ENCODE peak calls at places on chromosomes 4 and X, in eight cellular contexts. K, G, U, I, T, P, J and B are unnamed samples.
A peak's percentile ranks its signal among the peaks of the same experiment; 100 is the strongest.

GRCh38 chrX:56764153-56764974 is 35.3 kb downstream of the NBDY start:
- DNase-seq in K (no peak), G (no peak), U (peak; percentile 30), I (peak; percentile 47), T (peak; percentile 90), P (peak; percentile 76), J (peak; percentile 54), B (peak; percentile 54)

GRCh38 chrX:154046262-154046771 is 26.6 kb upstream of the IRAK1 start:
- DNase-seq in K (no peak), G (no peak), U (no peak), I (no peak), T (no peak), P (peak; percentile 84), J (no peak), B (peak; percentile 25)

GRCh38 chr4:140635606-140636005 is 66.8 kb upstream of the UCP1 start:
- DNase-seq in K (no peak), G (no peak), U (no peak), I (no peak), T (no peak), P (peak; percentile 3), J (no peak), B (no peak)

GRCh38 chrX:12802741-12803140 is 11.5 kb downstream of the PRPS2 start:
- DNase-seq in K (no peak), G (no peak), U (no peak), I (no peak), T (no peak), P (no peak), J (no peak), B (no peak)

GRCh38 chrX:40996886-40997530 is 88.2 kb upstream of the USP9X start:
- DNase-seq in K (no peak), G (no peak), U (no peak), I (no peak), T (no peak), P (peak; percentile 85), J (peak; percentile 15), B (peak; percentile 17)

GRCh38 chrX:109537324-109537665 is 651 bp downstream of the NXT2 start:
- DNase-seq in K (no peak), G (no peak), U (no peak), I (no peak), T (peak; percentile 34), P (peak; percentile 78), J (no peak), B (no peak)

GRCh38 chrX:18290200-18290599 is 64.3 kb downstream of the SCML2 start:
- DNase-seq in K (no peak), G (no peak), U (no peak), I (no peak), T (no peak), P (peak; percentile 0), J (peak; percentile 6), B (no peak)

GRCh38 chr4:80156410-80156809 is 40.9 kb upstream of the PRDM8 start:
- DNase-seq in K (no peak), G (no peak), U (no peak), I (no peak), T (no peak), P (peak; percentile 34), J (no peak), B (no peak)

GRCh38 chrX:150767045-150767395 is 73.8 kb downstream of the MTMR1 start:
- DNase-seq in K (no peak), G (no peak), U (no peak), I (no peak), T (no peak), P (no peak), J (no peak), B (no peak)

GRCh38 chr4:121125486-121125885 is 38.6 kb downstream of the TNIP3 start:
- DNase-seq in K (no peak), G (no peak), U (no peak), I (no peak), T (no peak), P (no peak), J (no peak), B (no peak)

GRCh38 chr4:156636398-156636797 is 335.2 kb downstream of the PDGFC start:
- DNase-seq in K (no peak), G (no peak), U (no peak), I (no peak), T (peak; percentile 71), P (no peak), J (no peak), B (no peak)

DNA sequence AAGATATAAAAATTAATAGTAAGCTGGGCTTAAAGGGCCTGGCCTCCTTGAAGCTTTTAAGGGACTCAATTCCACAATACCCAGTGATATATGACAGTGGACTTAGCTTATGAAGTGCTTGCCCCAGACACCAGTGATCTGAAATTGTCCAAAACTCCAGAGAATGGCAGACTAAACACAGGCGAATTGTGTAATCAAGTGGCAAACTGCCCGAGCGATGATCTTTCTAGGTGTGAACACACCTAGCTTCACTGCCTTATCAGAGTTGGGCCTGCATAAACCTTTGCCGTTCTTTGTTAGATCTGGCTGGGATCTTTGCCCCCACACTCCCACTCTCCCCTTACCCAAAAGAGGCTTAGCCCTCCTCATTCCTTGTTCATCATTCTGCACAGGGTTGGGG is 62.5 kb upstream of the SH3RF1 start:
- DNase-seq in K (no peak), G (no peak), U (no peak), I (no peak), T (no peak), P (no peak), J (no peak), B (no peak)
- H3K9me3 ChIP-seq in K (peaks cover 3% of the 10 kb centered on the region), G (no peaks in the 10 kb centered on the region), U (no peaks in the 10 kb centered on the region), I (no peaks in the 10 kb centered on the region), T (no peaks in the 10 kb centered on the region), P (no peaks in the 10 kb centered on the region), J (no peaks in the 10 kb centered on the region), B (no peaks in the 10 kb centered on the region)

DNA sequence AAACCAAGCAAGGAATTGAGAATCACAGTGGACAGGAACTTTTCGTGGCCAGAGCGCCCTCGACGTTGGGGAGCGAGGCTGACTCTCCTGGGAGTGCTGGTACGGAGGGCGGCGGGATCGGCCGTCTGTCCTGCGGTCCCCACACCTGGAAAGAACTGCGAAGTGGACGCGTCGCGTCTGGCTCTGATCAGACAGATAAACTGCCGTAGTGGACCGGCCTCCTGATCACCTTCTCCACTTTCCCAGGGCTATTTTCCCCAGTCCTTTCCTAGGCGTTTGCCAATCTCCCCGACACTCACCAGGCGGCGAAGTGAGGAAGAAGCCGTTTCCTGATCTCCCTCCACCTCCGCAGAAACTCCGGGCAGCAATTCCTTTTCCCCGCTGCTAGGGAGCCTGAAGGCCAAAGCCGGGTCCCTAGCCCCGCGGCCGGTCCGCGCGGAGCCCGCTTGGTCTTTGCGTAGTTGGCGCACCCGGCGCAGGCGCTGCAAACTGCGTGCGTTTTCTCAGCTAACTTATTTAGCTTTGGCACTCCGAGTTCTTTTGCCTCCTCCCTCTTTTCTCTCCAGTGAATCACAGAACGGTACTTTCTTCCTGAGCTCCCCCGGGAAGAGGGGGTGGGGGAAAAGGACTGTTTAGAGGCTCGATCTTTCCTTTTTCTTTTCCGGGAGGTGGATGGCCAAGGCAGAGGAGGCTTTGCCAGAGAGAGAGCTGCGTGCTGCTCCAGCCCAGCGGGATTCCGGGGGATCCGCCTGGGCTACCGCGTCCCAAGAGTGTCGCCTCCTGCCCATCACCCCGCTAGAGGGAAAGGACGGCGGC is at the start of gene ARSJ:
- DNase-seq in K (peak; percentile 25), G (peak; percentile 80), U (no peak), I (no peak), T (no peak), P (peak; percentile 81), J (peak; percentile 63), B (peak; percentile 58)
- H3K9me3 ChIP-seq in K (no peaks in the 10 kb centered on the region), G (no peaks in the 10 kb centered on the region), U (no peaks in the 10 kb centered on the region), I (no peaks in the 10 kb centered on the region), T (no peaks in the 10 kb centered on the region), P (no peaks in the 10 kb centered on the region), J (no peaks in the 10 kb centered on the region), B (no peaks in the 10 kb centered on the region)

GRCh38 chrX:47918274-47918673 is 81.6 kb downstream of the ZNF81 start:
- DNase-seq in K (no peak), G (no peak), U (no peak), I (no peak), T (no peak), P (no peak), J (no peak), B (no peak)
- H3K9me3 ChIP-seq in K (peaks cover 13% of the 10 kb centered on the region), G (no peaks in the 10 kb centered on the region), U (no peaks in the 10 kb centered on the region), I (peaks cover 12% of the 10 kb centered on the region), T (no peaks in the 10 kb centered on the region), P (no peaks in the 10 kb centered on the region), J (peaks cover 1% of the 10 kb centered on the region), B (no peaks in the 10 kb centered on the region)

GRCh38 chr4:173501592-173502150 is 28.4 kb downstream of the HAND2 start:
- DNase-seq in K (no peak), G (no peak), U (no peak), I (no peak), T (no peak), P (no peak), J (no peak), B (no peak)

GRCh38 chr4:173504181-173504503 is 25.9 kb downstream of the HAND2 start:
- DNase-seq in K (no peak), G (no peak), U (no peak), I (no peak), T (no peak), P (no peak), J (no peak), B (peak; percentile 55)

GRCh38 chr4:173505924-173506779 is 23.9 kb downstream of the HAND2 start:
- DNase-seq in K (no peak), G (peak; percentile 82), U (no peak), I (no peak), T (peak; percentile 78), P (peak; percentile 67), J (no peak), B (peak; percentile 71)

GRCh38 chr4:173500841-173501591 is 29.0 kb downstream of the HAND2 start:
- DNase-seq in K (no peak), G (no peak), U (no peak), I (no peak), T (no peak), P (no peak), J (no peak), B (no peak)

GRCh38 chr4:173503330-173504180 is 26.5 kb downstream of the HAND2 start:
- DNase-seq in K (no peak), G (no peak), U (no peak), I (no peak), T (no peak), P (no peak), J (no peak), B (no peak)
- H3K9me3 ChIP-seq in K (no peaks in the 10 kb centered on the region), G (no peaks in the 10 kb centered on the region), U (no peaks in the 10 kb centered on the region), I (no peaks in the 10 kb centered on the region), T (no peaks in the 10 kb centered on the region), P (no peaks in the 10 kb centered on the region), J (peaks cover 14% of the 10 kb centered on the region), B (no peaks in the 10 kb centered on the region)

GRCh38 chrX:67784712-67785111 is 240.9 kb downstream of the AR start:
- DNase-seq in K (no peak), G (no peak), U (no peak), I (no peak), T (no peak), P (no peak), J (no peak), B (no peak)
- H3K9me3 ChIP-seq in K (no peaks in the 10 kb centered on the region), G (no peaks in the 10 kb centered on the region), U (no peaks in the 10 kb centered on the region), I (no peaks in the 10 kb centered on the region), T (no peaks in the 10 kb centered on the region), P (no peaks in the 10 kb centered on the region), J (no peaks in the 10 kb centered on the region), B (no peaks in the 10 kb centered on the region)

GRCh38 chr4:152128356-152128755 is 367.5 kb upstream of the GATB start:
- DNase-seq in K (no peak), G (no peak), U (no peak), I (no peak), T (no peak), P (no peak), J (no peak), B (no peak)

DNA sequence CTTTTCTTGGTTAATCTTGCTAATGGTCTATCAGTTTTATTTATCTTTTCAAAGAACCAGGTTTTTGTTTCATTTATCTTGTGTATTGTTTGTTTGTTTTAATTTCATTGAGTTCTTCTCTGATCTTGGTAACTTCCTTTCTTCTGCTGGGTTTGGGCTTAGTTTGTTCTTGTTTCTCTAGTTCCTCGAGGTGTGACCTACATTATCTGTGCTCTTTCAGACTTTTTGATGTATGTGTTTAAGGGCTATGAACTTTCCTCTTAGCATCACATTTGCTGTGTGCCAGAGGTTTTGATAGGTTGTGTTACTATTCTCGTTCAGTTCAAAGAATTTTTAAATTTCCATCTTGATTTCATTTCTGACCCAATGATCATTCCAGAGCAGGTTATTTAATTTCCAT is 365.4 kb upstream of the GATB start:
- DNase-seq in K (no peak), G (no peak), U (no peak), I (no peak), T (no peak), P (no peak), J (no peak), B (no peak)
- H3K9me3 ChIP-seq in K (no peaks in the 10 kb centered on the region), G (no peaks in the 10 kb centered on the region), U (peaks cover 4% of the 10 kb centered on the region), I (no peaks in the 10 kb centered on the region), T (no peaks in the 10 kb centered on the region), P (no peaks in the 10 kb centered on the region), J (no peaks in the 10 kb centered on the region), B (no peaks in the 10 kb centered on the region)